ENCODE peak calls at places on chromosome 13, in seven cellular contexts. Q is mesothelial cell of epicardium, R is OCI-LY7, I is Peyer's patch, K is mammary epithelial cell, A is A549, N is choroid plexus epithelial cell. S is an unnamed sample.

GRCh38 chr13:43033038-43033437 is 9.7 kb downstream of the DNAJC15 start:
- DNase-seq in K (no peak), Q (no peak), R (no peak), A (no peak), I (no peak), N (no peak), S (no peak)

GRCh38 chr13:92172191-92172590 is 773.8 kb downstream of the GPC5 start:
- DNase-seq in A (no peak), R (no peak), N (no peak), Q (no peak), K (no peak), I (no peak), S (no peak)

GRCh38 chr13:87999141-87999765 is 328.1 kb downstream of the SLITRK5 start:
- DNase-seq in I (no peak), Q (no peak), N (peak), K (no peak), R (no peak), A (no peak), S (no peak)

GRCh38 chr13:31022491-31022890 is 90.0 kb downstream of the TEX26 start:
- DNase-seq in A (no peak), I (no peak), N (no peak), Q (no peak), K (no peak), R (no peak), S (no peak)

GRCh38 chr13:20567881-20568528 is 1.0 kb downstream of the IFT88 start:
- DNase-seq in A (no peak), R (no peak), Q (no peak), I (no peak), K (no peak), N (no peak), S (no peak)

GRCh38 chr13:41344358-41344757 is 33.3 kb downstream of the NAA16 start:
- DNase-seq in N (no peak), A (no peak), K (no peak), Q (no peak), I (no peak), R (no peak), S (no peak)

GRCh38 chr13:41054919-41055619 is 6.2 kb upstream of the WBP4 start:
- DNase-seq in N (no peak), A (no peak), R (peak), K (no peak), I (no peak), Q (no peak), S (no peak)

GRCh38 chr13:30431269-30431950 is 9.1 kb downstream of the UBE2L5 start:
- DNase-seq in A (peak), K (peak), N (peak), R (no peak), Q (no peak), I (no peak), S (no peak)

GRCh38 chr13:87403748-87404432 is 267.3 kb upstream of the SLITRK5 start:
- DNase-seq in I (no peak), A (no peak), K (no peak), R (no peak), N (no peak), Q (no peak), S (no peak)

GRCh38 chr13:89695343-89696257 is 1651.9 kb upstream of the MIR17HG start:
- DNase-seq in R (peak), K (peak), A (peak), Q (peak), I (no peak), N (peak), S (peak)

GRCh38 chr13:48626077-48626449 is 27.7 kb upstream of the CYSLTR2 start:
- DNase-seq in N (peak), K (no peak), R (no peak), Q (no peak), A (no peak), I (no peak), S (no peak)

GRCh38 chr13:65560936-65561335 is 1669.2 kb downstream of the PCDH9 start:
- DNase-seq in A (no peak), I (no peak), Q (no peak), N (no peak), K (no peak), R (no peak), S (no peak)

GRCh38 chr13:104140557-104140956 is 1074.3 kb upstream of the SLC10A2 start:
- DNase-seq in A (no peak), N (peak), I (no peak), R (no peak), Q (no peak), K (peak), S (no peak)

GRCh38 chr13:113635048-113635420 is 23.0 kb downstream of the ATP4B start:
- DNase-seq in I (no peak), A (no peak), K (no peak), R (no peak), N (no peak), Q (no peak), S (no peak)

GRCh38 chr13:113634279-113635047 is 23.5 kb downstream of the ATP4B start:
- DNase-seq in K (no peak), R (no peak), N (no peak), A (no peak), Q (no peak), I (no peak), S (no peak)

GRCh38 chr13:113631341-113632095 is 26.5 kb downstream of the ATP4B start:
- DNase-seq in A (no peak), Q (no peak), R (no peak), K (no peak), N (no peak), I (no peak), S (no peak)

GRCh38 chr13:113632706-113633484 is 25.1 kb downstream of the ATP4B start:
- DNase-seq in A (no peak), Q (no peak), K (no peak), N (no peak), I (no peak), R (no peak), S (no peak)

DNA sequence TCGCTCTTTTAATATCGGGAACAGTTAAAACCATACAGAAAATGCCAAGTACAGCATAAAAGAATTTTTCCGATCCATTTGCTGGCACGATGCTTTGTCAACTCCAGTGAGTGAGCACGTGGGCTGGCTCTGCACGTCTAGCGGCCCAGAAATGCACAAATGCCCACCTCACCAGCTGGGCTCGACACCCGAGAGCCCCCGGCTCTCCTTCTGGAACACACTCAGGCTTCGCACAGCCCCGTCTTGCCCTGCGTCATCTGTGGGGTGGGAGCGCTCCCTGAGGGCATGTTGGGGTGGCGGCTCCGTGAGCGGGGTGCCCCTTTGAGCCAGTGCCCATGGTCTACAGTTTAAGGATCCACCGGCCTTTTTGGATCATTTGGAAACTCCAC is 24.5 kb downstream of the ATP4B start:
- DNase-seq in R (no peak), Q (no peak), A (no peak), K (no peak), I (no peak), N (no peak), S (no peak)
- TF ChIP-seq CTCF in R (no peak), Q (no peak), A (no peak), K (no peak), I (no peak), N (no peak), S (no peak)

DNA sequence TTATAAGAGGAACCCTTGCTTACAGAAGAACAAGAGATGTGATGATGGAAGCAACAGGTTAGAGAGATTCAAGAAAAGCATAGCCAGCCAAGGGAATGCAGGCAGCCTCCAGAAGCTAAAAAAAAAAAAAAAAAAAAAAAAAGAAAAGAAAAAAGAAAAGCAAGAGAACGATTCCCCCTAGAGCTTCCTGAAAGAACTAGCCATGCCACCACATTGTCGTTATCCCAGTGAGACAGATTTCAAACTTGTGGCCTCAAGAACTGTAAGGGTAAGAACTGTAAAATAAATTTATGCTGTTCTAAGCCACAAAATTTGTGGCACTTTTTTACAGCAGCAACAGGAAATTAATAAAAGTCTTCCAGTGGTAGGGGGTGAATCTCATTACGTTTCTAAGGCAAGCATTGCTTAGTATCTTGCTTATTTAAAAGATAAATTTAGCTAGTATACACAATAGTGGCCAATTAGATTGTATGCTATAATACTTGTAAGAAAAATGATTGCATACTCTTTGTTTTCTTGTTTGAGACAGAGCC is 21.8 kb downstream of the RFXAP start:
- DNase-seq in A (no peak), N (no peak), R (no peak), I (no peak), K (no peak), Q (no peak), S (no peak)
- TF ChIP-seq CTCF in A (no peak), N (peak), R (no peak), I (no peak), K (no peak), Q (no peak), S (no peak)

GRCh38 chr13:37956536-37956935 is 87.0 kb upstream of the TRPC4 start:
- DNase-seq in A (no peak), N (no peak), K (peak), I (no peak), R (no peak), Q (no peak), S (no peak)

GRCh38 chr13:37966266-37966665 is 96.7 kb upstream of the TRPC4 start:
- DNase-seq in Q (no peak), N (no peak), R (no peak), K (no peak), I (no peak), A (no peak), S (no peak)

GRCh38 chr13:37959284-37959683 is 89.7 kb upstream of the TRPC4 start:
- DNase-seq in A (no peak), I (no peak), Q (no peak), R (no peak), N (no peak), K (no peak), S (no peak)

GRCh38 chr13:37960427-37960826 is 90.9 kb upstream of the TRPC4 start:
- DNase-seq in K (no peak), Q (no peak), N (peak), R (peak), I (no peak), A (no peak), S (no peak)
- TF ChIP-seq CTCF in K (peak), Q (no peak), N (peak), R (peak), I (no peak), A (peak), S (no peak)

GRCh38 chr13:59677966-59678814 is 485.5 kb downstream of the DIAPH3 start:
- DNase-seq in I (no peak), K (peak), R (peak), Q (no peak), A (peak), N (peak), S (peak)
- TF ChIP-seq CTCF in I (no peak), K (peak), R (peak), Q (peak), A (peak), N (peak), S (peak)

GRCh38 chr13:94829201-94829600 is 116.9 kb upstream of the SOX21 start:
- DNase-seq in A (no peak), R (no peak), Q (no peak), K (no peak), N (no peak), I (no peak), S (no peak)
- TF ChIP-seq CTCF in A (no peak), R (no peak), Q (no peak), K (no peak), N (no peak), I (no peak), S (no peak)

GRCh38 chr13:45812599-45813372 is 38.8 kb downstream of the SIAH3 start:
- DNase-seq in I (no peak), N (no peak), Q (no peak), K (no peak), A (no peak), R (no peak), S (no peak)

GRCh38 chr13:45823583-45823982 is 28.0 kb downstream of the SIAH3 start:
- DNase-seq in N (no peak), K (no peak), I (no peak), A (no peak), Q (no peak), R (no peak), S (no peak)

GRCh38 chr13:45821861-45822260 is 29.7 kb downstream of the SIAH3 start:
- DNase-seq in I (no peak), Q (no peak), A (no peak), K (no peak), R (no peak), N (no peak), S (no peak)

GRCh38 chr13:45820106-45820838 is 31.3 kb downstream of the SIAH3 start:
- DNase-seq in I (no peak), A (no peak), N (no peak), R (no peak), K (no peak), Q (no peak), S (no peak)

DNA sequence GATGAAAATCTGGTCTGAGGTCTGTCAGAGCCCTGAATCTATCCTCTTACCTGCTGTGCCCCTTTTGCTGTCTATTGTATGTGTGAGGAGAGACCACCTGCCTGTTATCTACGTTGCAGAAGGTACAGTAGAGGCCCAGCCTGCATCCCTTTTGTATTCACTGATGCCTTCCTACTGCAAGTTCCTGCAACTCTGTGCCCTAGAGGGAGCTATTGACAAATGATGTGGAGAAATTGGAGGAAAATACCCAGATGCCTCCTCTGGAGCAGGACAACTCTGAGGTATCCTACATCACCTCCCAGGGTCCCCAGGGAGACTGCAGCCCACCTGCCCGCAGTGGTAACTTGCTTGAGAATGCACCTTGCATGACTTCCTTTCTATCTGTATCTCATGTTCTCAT is 33.7 kb downstream of the SIAH3 start:
- DNase-seq in Q (no peak), R (no peak), A (no peak), I (no peak), K (no peak), N (peak), S (no peak)
- TF ChIP-seq CTCF in Q (no peak), R (peak), A (no peak), I (no peak), K (peak), N (peak), S (no peak)

GRCh38 chr13:60619461-60619860 is 222.4 kb downstream of the TDRD3 start:
- DNase-seq in I (no peak), R (no peak), K (no peak), Q (no peak), N (no peak), A (no peak), S (no peak)
- TF ChIP-seq CTCF in I (no peak), R (no peak), K (no peak), Q (no peak), N (no peak), A (no peak), S (no peak)